ENCODE peak calls at places on chromosomes 16 and 17, in eight cellular contexts. H is small intestine, U is cardiac muscle cell, B is mesendoderm, J is stomach, S is brain microvascular endothelial cell, O is left ventricle myocardium inferior, T is K562. G is an unnamed sample.

GRCh38 chr16:4358831-4359561 is 7.9 kb upstream of the PAM16 start:
- DNase-seq in H (peak), U (peak), B (peak), J (peak), S (no peak), O (peak), T (peak), G (peak)

GRCh38 chr17:79841369-79842135 is 2.3 kb upstream of the CBX4 start:
- DNase-seq in H (no peak), U (no peak), B (no peak), J (no peak), S (no peak), O (no peak), T (no peak), G (peak)

GRCh38 chr17:1871743-1872142 is 41.9 kb downstream of the RPA1 start:
- DNase-seq in H (no peak), U (no peak), B (peak), J (no peak), S (no peak), O (no peak), T (no peak), G (no peak)

GRCh38 chr17:44086364-44087311 is 16.1 kb downstream of the G6PC3 start:
- DNase-seq in H (no peak), U (no peak), B (peak), J (no peak), S (peak), O (no peak), T (peak), G (peak)

GRCh38 chr16:17362191-17362590 is 108.6 kb downstream of the XYLT1 start:
- DNase-seq in H (no peak), U (no peak), B (no peak), J (no peak), S (no peak), O (no peak), T (no peak), G (no peak)

GRCh38 chr16:17194190-17194780 is 276.5 kb downstream of the XYLT1 start:
- DNase-seq in H (peak), U (peak), B (peak), J (peak), S (no peak), O (peak), T (peak), G (peak)

GRCh38 chr17:75182319-75182568 is 515 bp downstream of the SUMO2 start:
- DNase-seq in H (no peak), U (no peak), B (no peak), J (peak), S (no peak), O (no peak), T (no peak), G (no peak)

GRCh38 chr17:12047977-12048376 is 27.3 kb downstream of the MAP2K4 start:
- DNase-seq in H (no peak), U (no peak), B (no peak), J (no peak), S (peak), O (no peak), T (peak), G (no peak)

GRCh38 chr17:50967795-50968194 is 101.6 kb upstream of the TOB1 start:
- DNase-seq in H (no peak), U (no peak), B (no peak), J (no peak), S (no peak), O (no peak), T (no peak), G (no peak)

GRCh38 chr16:86261379-86261778 is 248.9 kb upstream of the FOXF1 start:
- DNase-seq in H (peak), U (no peak), B (no peak), J (no peak), S (peak), O (no peak), T (peak), G (no peak)

GRCh38 chr16:86025706-86026105 is 126.7 kb downstream of the IRF8 start:
- DNase-seq in H (no peak), U (no peak), B (no peak), J (no peak), S (no peak), O (no peak), T (no peak), G (no peak)

GRCh38 chr16:55779391-55780094 is 53.4 kb downstream of the CES1 start:
- DNase-seq in H (no peak), U (no peak), B (peak), J (no peak), S (no peak), O (no peak), T (no peak), G (peak)

GRCh38 chr16:1222553-1223354 is 2.3 kb downstream of the TPSG1 start:
- DNase-seq in H (no peak), U (no peak), B (no peak), J (no peak), S (no peak), O (no peak), T (no peak), G (no peak)

GRCh38 chr16:20669691-20670090 is 27.8 kb downstream of the ACSM1 start:
- DNase-seq in H (no peak), U (no peak), B (no peak), J (no peak), S (no peak), O (no peak), T (no peak), G (no peak)

GRCh38 chr16:87762071-87762571 is 3.7 kb downstream of the KLHDC4 start:
- DNase-seq in H (no peak), U (peak), B (no peak), J (no peak), S (no peak), O (no peak), T (no peak), G (no peak)

GRCh38 chr17:65564793-65565192 is 3.3 kb upstream of the AXIN2 start:
- DNase-seq in H (peak), U (peak), B (no peak), J (peak), S (no peak), O (no peak), T (no peak), G (peak)

GRCh38 chr17:60559995-60560859 is 34.2 kb upstream of the APPBP2 start:
- DNase-seq in H (peak), U (no peak), B (no peak), J (peak), S (no peak), O (no peak), T (no peak), G (no peak)

GRCh38 chr17:7561589-7562207 is at the start of gene SENP3:
- DNase-seq in H (peak), U (peak), B (peak), J (peak), S (peak), O (peak), T (peak), G (peak)

GRCh38 chr17:4833941-4834501 is 881 bp downstream of the MINK1 start:
- DNase-seq in H (peak), U (peak), B (peak), J (no peak), S (peak), O (no peak), T (no peak), G (peak)

GRCh38 chr16:52254753-52255152 is 292.2 kb downstream of the TOX3 start:
- DNase-seq in H (no peak), U (no peak), B (no peak), J (no peak), S (no peak), O (no peak), T (no peak), G (no peak)

GRCh38 chr17:63279498-63280230 is 166.4 kb downstream of the CYB561 start:
- DNase-seq in H (no peak), U (no peak), B (no peak), J (no peak), S (peak), O (no peak), T (no peak), G (no peak)

GRCh38 chr16:71723537-71724319 is 773 bp downstream of the PHLPP2 start:
- DNase-seq in H (peak), U (peak), B (peak), J (peak), S (peak), O (peak), T (peak), G (peak)

GRCh38 chr17:18261146-18261515 is 669 bp downstream of the MIEF2 start:
- DNase-seq in H (peak), U (peak), B (peak), J (peak), S (no peak), O (peak), T (peak), G (peak)

GRCh38 chr17:47324224-47325020 is 667 bp downstream of the EFCAB13 start:
- DNase-seq in H (peak), U (peak), B (peak), J (peak), S (no peak), O (peak), T (no peak), G (peak)

GRCh38 chr16:86224629-86225028 is 285.7 kb upstream of the FOXF1 start:
- DNase-seq in H (no peak), U (no peak), B (no peak), J (no peak), S (no peak), O (no peak), T (no peak), G (no peak)

GRCh38 chr17:57255776-57256681 is at the start of gene MSI2:
- DNase-seq in H (peak), U (peak), B (peak), J (peak), S (peak), O (peak), T (peak), G (peak)

GRCh38 chr17:55458977-55459376 is 37.3 kb upstream of the MMD start:
- DNase-seq in H (no peak), U (no peak), B (no peak), J (no peak), S (peak), O (no peak), T (no peak), G (no peak)

GRCh38 chr16:51150894-51151320 is at the start of gene SALL1:
- DNase-seq in H (no peak), U (peak), B (no peak), J (no peak), S (no peak), O (no peak), T (no peak), G (peak)

GRCh38 chr16:66585477-66586239 is 6.4 kb downstream of the CMTM2 start:
- DNase-seq in H (no peak), U (no peak), B (no peak), J (no peak), S (no peak), O (no peak), T (no peak), G (no peak)
- H3K27ac ChIP-seq in H (no peak), U (no peak), B (no peak), J (no peak), S (no peak), O (no peak), T (no peak), G (no peak)

GRCh38 chr16:27199747-27200146 is 3.6 kb upstream of the KDM8 start:
- DNase-seq in H (peak), U (no peak), B (no peak), J (no peak), S (no peak), O (no peak), T (no peak), G (no peak)

GRCh38 chr16:27205436-27206065 is 2.2 kb downstream of the KDM8 start:
- DNase-seq in H (no peak), U (no peak), B (no peak), J (no peak), S (no peak), O (no peak), T (no peak), G (no peak)

GRCh38 chr16:27203429-27204231 is at the start of gene KDM8:
- DNase-seq in H (peak), U (peak), B (peak), J (peak), S (peak), O (peak), T (peak), G (peak)

GRCh38 chr16:27204232-27204915 is 1.0 kb downstream of the KDM8 start:
- DNase-seq in H (no peak), U (no peak), B (no peak), J (no peak), S (no peak), O (no peak), T (no peak), G (no peak)

DNA sequence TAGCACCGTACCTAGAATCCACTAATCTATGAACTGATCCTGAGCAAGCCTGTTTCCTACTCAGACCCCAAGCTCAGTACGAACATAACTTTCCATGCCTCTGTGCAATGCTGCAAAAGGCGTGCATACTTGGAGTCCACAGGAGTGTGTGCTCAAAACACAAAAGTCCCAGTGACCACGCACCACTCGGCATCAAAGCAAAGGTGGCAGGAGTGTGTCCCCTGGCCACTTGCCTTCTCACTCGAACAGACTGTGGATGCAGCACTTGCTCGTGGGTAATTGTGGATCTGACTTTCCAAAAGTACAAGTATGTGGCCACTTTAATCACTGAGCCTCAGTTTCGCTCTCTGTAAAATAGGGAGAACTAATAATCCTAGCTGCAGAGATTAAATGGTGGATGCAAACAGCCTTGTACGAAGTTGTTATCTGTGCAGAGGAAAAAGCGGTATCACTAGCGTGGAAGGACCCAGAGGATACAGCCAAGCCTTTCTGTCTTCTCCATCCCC is 350 bp upstream of the KDM8 start:
- DNase-seq in H (no peak), U (no peak), B (no peak), J (no peak), S (no peak), O (no peak), T (no peak), G (no peak)
- H3K27ac ChIP-seq in H (peak), U (peak), B (no peak), J (peak), S (peak), O (peak), T (peak), G (no peak)

GRCh38 chr16:82011199-82011641 is at the start of gene SDR42E1:
- DNase-seq in H (peak), U (no peak), B (peak), J (peak), S (no peak), O (no peak), T (peak), G (no peak)
- H3K27ac ChIP-seq in H (peak), U (no peak), B (no peak), J (peak), S (no peak), O (no peak), T (no peak), G (no peak)

DNA sequence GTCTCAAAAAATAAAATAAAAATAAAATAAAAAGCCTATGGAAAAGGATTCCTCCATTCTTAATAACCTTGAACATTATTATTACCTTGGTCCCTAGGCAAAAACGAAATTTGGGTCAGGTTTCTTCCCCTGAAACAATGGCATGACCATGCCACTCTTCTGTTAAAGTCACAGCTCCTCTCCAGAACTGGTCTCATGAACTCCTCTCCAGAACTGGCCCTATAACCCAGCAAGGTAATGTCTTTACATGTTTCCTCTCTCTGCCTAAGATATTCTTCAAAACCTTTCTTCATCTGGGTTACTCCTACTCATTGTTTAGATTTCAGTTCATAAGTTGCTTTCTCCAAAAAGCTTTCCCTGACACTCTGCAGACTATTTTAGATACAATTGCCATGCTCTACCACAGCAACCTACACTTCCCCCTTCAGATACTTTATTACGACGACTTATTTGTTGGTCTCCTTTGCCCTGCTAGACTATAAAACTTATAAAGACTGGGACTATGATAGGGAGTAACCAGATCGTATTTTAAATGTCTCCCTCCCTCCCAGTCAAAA is 13.5 kb downstream of the TRIM37 start:
- DNase-seq in H (no peak), U (no peak), B (no peak), J (no peak), S (no peak), O (no peak), T (no peak), G (no peak)
- H3K27ac ChIP-seq in H (no peak), U (peak), B (no peak), J (no peak), S (peak), O (peak), T (no peak), G (no peak)

DNA sequence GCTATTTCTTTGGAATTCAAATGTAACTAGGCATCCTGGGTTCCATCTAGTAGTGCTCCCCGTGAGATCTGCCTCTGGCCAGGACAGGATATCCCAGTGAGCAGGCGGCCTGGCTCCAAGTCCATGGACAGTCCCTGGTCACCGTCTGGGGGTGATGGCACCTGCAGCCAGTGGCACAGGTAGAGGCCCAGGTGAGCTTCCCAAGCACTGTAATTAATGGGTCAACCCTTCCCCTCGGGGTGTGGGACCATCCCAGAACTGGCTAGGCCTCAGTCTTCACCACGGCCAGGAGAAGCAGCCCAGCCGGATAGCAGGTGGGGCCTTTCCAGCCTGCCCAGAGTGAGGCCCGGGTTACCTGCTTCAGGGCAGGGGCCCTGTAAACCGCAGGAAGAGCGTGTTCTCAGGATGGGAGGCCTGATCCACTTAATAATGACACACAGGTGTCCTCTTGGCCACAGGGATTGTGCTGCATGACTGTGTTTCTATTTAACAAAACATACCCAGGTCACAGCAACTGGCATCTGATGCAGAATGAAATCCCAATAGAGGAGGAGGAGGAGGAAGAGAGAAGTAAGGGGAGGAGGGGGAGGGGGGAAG is 9.3 kb upstream of the LITAF start:
- DNase-seq in H (no peak), U (no peak), B (no peak), J (no peak), S (no peak), O (no peak), T (no peak), G (no peak)
- H3K27ac ChIP-seq in H (no peak), U (no peak), B (no peak), J (no peak), S (no peak), O (no peak), T (no peak), G (no peak)

GRCh38 chr17:76820523-76820922 is 47.7 kb upstream of the MGAT5B start:
- DNase-seq in H (no peak), U (no peak), B (no peak), J (no peak), S (no peak), O (no peak), T (no peak), G (no peak)

GRCh38 chr17:76820039-76820438 is 48.2 kb upstream of the MGAT5B start:
- DNase-seq in H (no peak), U (no peak), B (peak), J (no peak), S (no peak), O (no peak), T (no peak), G (no peak)

GRCh38 chr17:76812248-76812647 is 56.0 kb upstream of the MGAT5B start:
- DNase-seq in H (no peak), U (no peak), B (peak), J (no peak), S (no peak), O (no peak), T (no peak), G (no peak)

GRCh38 chr17:76812968-76813367 is 55.2 kb upstream of the MGAT5B start:
- DNase-seq in H (no peak), U (no peak), B (no peak), J (no peak), S (no peak), O (no peak), T (no peak), G (no peak)

GRCh38 chr17:76816590-76817135 is 51.5 kb upstream of the MGAT5B start:
- DNase-seq in H (peak), U (peak), B (peak), J (peak), S (peak), O (peak), T (peak), G (peak)
- H3K27ac ChIP-seq in H (no peak), U (no peak), B (no peak), J (no peak), S (no peak), O (no peak), T (no peak), G (no peak)

DNA sequence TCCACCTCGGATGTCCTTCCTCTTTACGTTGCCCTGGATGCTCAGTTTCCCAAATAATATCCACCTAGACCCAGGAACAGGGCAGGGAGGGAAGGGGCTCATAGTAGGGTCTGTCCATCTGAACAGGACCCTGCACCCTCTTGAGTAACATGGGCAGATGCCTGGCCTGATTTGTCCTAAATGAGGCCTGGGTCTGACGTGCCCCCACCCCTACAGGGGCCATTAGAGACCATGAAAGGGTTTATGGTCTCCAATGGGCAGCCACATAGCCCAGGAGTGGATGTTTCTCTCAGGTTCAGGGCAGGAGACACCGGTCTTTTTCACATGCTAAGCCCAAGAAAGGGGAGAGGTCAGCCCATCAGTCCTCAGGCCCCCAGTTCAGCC is 6.8 kb downstream of the CACNG1 start:
- DNase-seq in H (no peak), U (no peak), B (no peak), J (no peak), S (no peak), O (no peak), T (no peak), G (no peak)
- H3K27ac ChIP-seq in H (no peak), U (no peak), B (no peak), J (no peak), S (no peak), O (no peak), T (no peak), G (no peak)

DNA sequence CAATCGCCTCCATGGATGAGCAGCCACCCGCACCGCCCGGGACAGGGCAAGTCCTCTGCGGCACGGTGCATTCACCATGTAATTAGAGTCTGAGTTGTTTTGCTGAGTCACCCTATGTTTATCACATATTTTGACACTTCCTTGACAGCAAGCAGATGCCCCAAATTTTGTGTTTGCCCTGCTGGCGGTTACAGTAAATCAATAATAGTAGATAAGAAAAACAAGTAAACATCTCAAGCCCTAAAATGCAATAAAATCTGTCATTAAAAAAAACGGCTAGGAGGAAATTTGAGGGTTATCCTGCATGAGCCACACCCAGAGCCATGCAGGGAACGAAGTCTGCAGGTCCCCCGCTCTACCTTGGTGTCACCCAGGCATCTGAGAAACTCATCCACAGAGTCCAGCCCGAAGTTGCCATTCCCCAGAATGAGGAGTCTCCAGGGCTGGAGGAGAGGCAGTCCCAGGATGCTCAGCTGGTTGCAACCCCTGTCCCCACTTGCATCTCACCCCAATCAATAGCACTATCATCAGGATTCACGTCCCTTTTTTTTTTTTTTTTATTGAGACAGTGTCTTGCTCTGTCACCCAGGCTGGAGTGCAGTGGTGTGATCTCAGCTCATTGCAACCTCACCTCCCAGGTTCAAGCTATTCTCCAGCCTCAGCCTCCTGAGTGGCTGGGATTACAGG is 16.5 kb upstream of the ST6GALNAC1 start:
- DNase-seq in H (peak), U (no peak), B (no peak), J (no peak), S (no peak), O (no peak), T (peak), G (no peak)
- H3K27ac ChIP-seq in H (peak), U (no peak), B (no peak), J (no peak), S (no peak), O (peak), T (peak), G (no peak)